ENCODE peak calls at places on chromosomes 13 and 19, in nine cellular contexts. O, X, J, Y, S, G, B, C and P are unnamed samples.

GRCh38 chr19:14363203-14364097 is 17.8 kb upstream of the ADGRE5 start:
- DNase-seq in O (peak; percentile 84), X (peak; percentile 29), J (no peak), Y (peak; percentile 81), S (peak; percentile 76), G (no peak), B (peak; percentile 88), C (peak; percentile 54), P (no peak)

GRCh38 chr13:99344610-99345208 is 37.5 kb upstream of the GPR183 start:
- DNase-seq in O (no peak), X (no peak), J (no peak), Y (no peak), S (no peak), G (no peak), B (no peak), C (no peak), P (no peak)

GRCh38 chr13:98190889-98191444 is 13.9 kb upstream of the RNF113B start:
- DNase-seq in O (no peak), X (no peak), J (no peak), Y (no peak), S (peak; percentile 65), G (no peak), B (no peak), C (no peak), P (no peak)

GRCh38 chr13:50928088-50928487 is 18.5 kb downstream of the RNASEH2B start:
- DNase-seq in O (no peak), X (no peak), J (no peak), Y (no peak), S (no peak), G (no peak), B (no peak), C (no peak), P (no peak)

GRCh38 chr19:48806818-48807589 is 3.8 kb downstream of the BCAT2 start:
- DNase-seq in O (no peak), X (no peak), J (no peak), Y (peak; percentile 31), S (peak; percentile 66), G (no peak), B (peak; percentile 57), C (no peak), P (no peak)

GRCh38 chr13:42553098-42554046 is 20.6 kb upstream of the TNFSF11 start:
- DNase-seq in O (no peak), X (no peak), J (no peak), Y (no peak), S (no peak), G (no peak), B (no peak), C (peak; percentile 48), P (no peak)

GRCh38 chr19:17052439-17052838 is 22.8 kb downstream of the HAUS8 start:
- DNase-seq in O (no peak), X (peak; percentile 46), J (no peak), Y (no peak), S (peak; percentile 46), G (no peak), B (no peak), C (peak; percentile 34), P (peak; percentile 28)

GRCh38 chr13:53250272-53250875 is 221.8 kb downstream of the OLFM4 start:
- DNase-seq in O (no peak), X (no peak), J (peak; percentile 30), Y (peak; percentile 4), S (peak; percentile 43), G (peak; percentile 82), B (peak; percentile 84), C (peak; percentile 56), P (peak; percentile 87)

GRCh38 chr19:45249261-45250033 is 1.6 kb upstream of the MARK4 start:
- DNase-seq in O (no peak), X (no peak), J (no peak), Y (no peak), S (no peak), G (no peak), B (no peak), C (peak; percentile 21), P (no peak)

GRCh38 chr13:40910324-40911050 is 108.6 kb downstream of the ELF1 start:
- DNase-seq in O (no peak), X (no peak), J (no peak), Y (no peak), S (no peak), G (no peak), B (no peak), C (peak; percentile 62), P (no peak)

GRCh38 chr19:55581828-55582223 is 1.2 kb upstream of the ZNF579 start:
- DNase-seq in O (no peak), X (no peak), J (no peak), Y (no peak), S (no peak), G (no peak), B (no peak), C (no peak), P (no peak)

GRCh38 chr13:40316301-40316700 is 350.1 kb downstream of the FOXO1 start:
- DNase-seq in O (peak; percentile 45), X (no peak), J (no peak), Y (peak; percentile 31), S (no peak), G (no peak), B (no peak), C (no peak), P (no peak)